ENCODE peak calls at places on chromosomes 6 and 20, in five cellular contexts. I, J, D, Q and M are unnamed samples.

GRCh38 chr6:33277663-33278391 is 904 bp downstream of the B3GALT4 start:
- DNase-seq in I (no peak), J (peak), D (peak), Q (no peak), M (no peak)

GRCh38 chr6:46312657-46313056 is 141.9 kb upstream of the ENPP5 start:
- DNase-seq in I (no peak), J (no peak), D (peak), Q (no peak), M (no peak)

GRCh38 chr6:12504325-12504966 is 212.1 kb upstream of the PHACTR1 start:
- DNase-seq in I (peak), J (peak), D (no peak), Q (no peak), M (peak)

GRCh38 chr6:31763617-31763940 is 1.1 kb downstream of the SAPCD1 start:
- DNase-seq in I (no peak), J (peak), D (peak), Q (no peak), M (peak)

GRCh38 chr6:6656287-6656686 is 67.8 kb downstream of the LY86 start:
- DNase-seq in I (no peak), J (no peak), D (no peak), Q (no peak), M (no peak)

GRCh38 chr20:3235661-3236324 is 3.2 kb downstream of the SLC4A11 start:
- DNase-seq in I (no peak), J (peak), D (no peak), Q (no peak), M (peak)

GRCh38 chr20:45998761-45999160 is 9.9 kb upstream of the MMP9 start:
- DNase-seq in I (peak), J (no peak), D (no peak), Q (no peak), M (no peak)

GRCh38 chr6:163751032-163751525 is 336.6 kb downstream of the QKI start:
- DNase-seq in I (no peak), J (no peak), D (no peak), Q (no peak), M (no peak)

GRCh38 chr6:89023591-89024441 is 56.7 kb upstream of the PNRC1 start:
- DNase-seq in I (peak), J (peak), D (peak), Q (no peak), M (no peak)

GRCh38 chr6:169896826-169897456 is 145.5 kb downstream of the ERMARD start:
- DNase-seq in I (no peak), J (no peak), D (no peak), Q (no peak), M (no peak)

GRCh38 chr6:21999012-21999528 is 297.8 kb downstream of the PRL start:
- DNase-seq in I (no peak), J (peak), D (peak), Q (no peak), M (peak)

GRCh38 chr20:2006452-2007381 is 12.9 kb upstream of the PDYN start:
- DNase-seq in I (peak), J (peak), D (peak), Q (no peak), M (peak)

GRCh38 chr20:17863209-17863576 is 105.4 kb downstream of the SNX5 start:
- DNase-seq in I (no peak), J (no peak), D (no peak), Q (no peak), M (no peak)

GRCh38 chr6:34386316-34387137 is 5.9 kb downstream of the NUDT3 start:
- DNase-seq in I (no peak), J (peak), D (peak), Q (no peak), M (peak)

GRCh38 chr6:62150048-62150663 is 135.9 kb downstream of the KHDRBS2 start:
- DNase-seq in I (peak), J (peak), D (peak), Q (peak), M (peak)

GRCh38 chr6:73421534-73421933 is 26.9 kb downstream of the DDX43 start:
- DNase-seq in I (no peak), J (no peak), D (no peak), Q (no peak), M (no peak)

GRCh38 chr20:36507746-36508145 is 33.6 kb upstream of the MYL9 start:
- DNase-seq in I (no peak), J (no peak), D (no peak), Q (no peak), M (no peak)

GRCh38 chr20:23583526-23583925 is 15.2 kb upstream of the CST9L start:
- DNase-seq in I (no peak), J (peak), D (no peak), Q (no peak), M (no peak)

GRCh38 chr6:15343490-15344185 is 97.8 kb downstream of the JARID2 start:
- DNase-seq in I (peak), J (no peak), D (no peak), Q (no peak), M (no peak)